ENCODE peak calls at places on chromosomes 12 and 14, in nine cellular contexts. One of them, this sample, is unnamed.

GRCh38 chr12:132211326-132211725 is 67.1 kb downstream of the NOC4L start:
- DNase-seq in gastrocnemius medialis: no peak
- DNase-seq in nephron progenitor cell: no peak
- DNase-seq in right atrium auricular region: no peak
- DNase-seq in progenitor cell of endocrine pancreas: no peak
- DNase-seq in B cell: no peak
- DNase-seq in astrocyte of the cerebellum: no peak
- DNase-seq in HCT116: no peak
- DNase-seq in activated B cell treated with CpG ODN at 0.5 μM for 24 hours: no peak
- DNase-seq in this sample: no peak

GRCh38 chr12:106235770-106236169 is 12.1 kb downstream of the CKAP4 start:
- DNase-seq in gastrocnemius medialis: no peak
- DNase-seq in nephron progenitor cell: no peak
- DNase-seq in right atrium auricular region: no peak
- DNase-seq in progenitor cell of endocrine pancreas: no peak
- DNase-seq in B cell: no peak
- DNase-seq in astrocyte of the cerebellum: no peak
- DNase-seq in HCT116: no peak
- DNase-seq in activated B cell treated with CpG ODN at 0.5 μM for 24 hours: no peak
- DNase-seq in this sample: no peak

GRCh38 chr14:77988966-77989365 is 181.2 kb upstream of the NRXN3 start:
- DNase-seq in gastrocnemius medialis: peak
- DNase-seq in nephron progenitor cell: no peak
- DNase-seq in right atrium auricular region: peak
- DNase-seq in progenitor cell of endocrine pancreas: no peak
- DNase-seq in B cell: no peak
- DNase-seq in astrocyte of the cerebellum: peak
- DNase-seq in HCT116: no peak
- DNase-seq in activated B cell treated with CpG ODN at 0.5 μM for 24 hours: no peak
- DNase-seq in this sample: no peak

GRCh38 chr12:120367252-120367923 is 1.6 kb downstream of the MSI1 start:
- DNase-seq in gastrocnemius medialis: no peak
- DNase-seq in nephron progenitor cell: peak
- DNase-seq in right atrium auricular region: no peak
- DNase-seq in progenitor cell of endocrine pancreas: no peak
- DNase-seq in B cell: no peak
- DNase-seq in astrocyte of the cerebellum: no peak
- DNase-seq in HCT116: no peak
- DNase-seq in activated B cell treated with CpG ODN at 0.5 μM for 24 hours: no peak
- DNase-seq in this sample: peak

GRCh38 chr12:85642288-85642687 is 193.9 kb downstream of the RASSF9 start:
- DNase-seq in gastrocnemius medialis: no peak
- DNase-seq in nephron progenitor cell: no peak
- DNase-seq in right atrium auricular region: no peak
- DNase-seq in progenitor cell of endocrine pancreas: no peak
- DNase-seq in B cell: no peak
- DNase-seq in astrocyte of the cerebellum: no peak
- DNase-seq in HCT116: no peak
- DNase-seq in activated B cell treated with CpG ODN at 0.5 μM for 24 hours: no peak
- DNase-seq in this sample: no peak

GRCh38 chr14:69701269-69701668 is 65.7 kb upstream of the SRSF5 start:
- DNase-seq in gastrocnemius medialis: no peak
- DNase-seq in nephron progenitor cell: no peak
- DNase-seq in right atrium auricular region: no peak
- DNase-seq in progenitor cell of endocrine pancreas: no peak
- DNase-seq in B cell: no peak
- DNase-seq in astrocyte of the cerebellum: no peak
- DNase-seq in HCT116: no peak
- DNase-seq in activated B cell treated with CpG ODN at 0.5 μM for 24 hours: no peak
- DNase-seq in this sample: no peak

GRCh38 chr14:60721331-60722162 is 2.6 kb downstream of the SIX4 start:
- DNase-seq in gastrocnemius medialis: peak
- DNase-seq in nephron progenitor cell: peak
- DNase-seq in right atrium auricular region: no peak
- DNase-seq in progenitor cell of endocrine pancreas: peak
- DNase-seq in B cell: peak
- DNase-seq in astrocyte of the cerebellum: no peak
- DNase-seq in HCT116: peak
- DNase-seq in activated B cell treated with CpG ODN at 0.5 μM for 24 hours: peak
- DNase-seq in this sample: peak

GRCh38 chr12:22609501-22609900 is 15.5 kb upstream of the ETNK1 start:
- DNase-seq in gastrocnemius medialis: no peak
- DNase-seq in nephron progenitor cell: no peak
- DNase-seq in right atrium auricular region: no peak
- DNase-seq in progenitor cell of endocrine pancreas: no peak
- DNase-seq in B cell: no peak
- DNase-seq in astrocyte of the cerebellum: no peak
- DNase-seq in HCT116: no peak
- DNase-seq in activated B cell treated with CpG ODN at 0.5 μM for 24 hours: no peak
- DNase-seq in this sample: no peak

GRCh38 chr12:53190108-53190729 is 9.5 kb upstream of the CSAD start:
- DNase-seq in gastrocnemius medialis: peak
- DNase-seq in nephron progenitor cell: peak
- DNase-seq in right atrium auricular region: no peak
- DNase-seq in progenitor cell of endocrine pancreas: peak
- DNase-seq in B cell: peak
- DNase-seq in astrocyte of the cerebellum: peak
- DNase-seq in HCT116: peak
- DNase-seq in activated B cell treated with CpG ODN at 0.5 μM for 24 hours: no peak
- DNase-seq in this sample: peak

GRCh38 chr12:27823038-27823437 is 43.0 kb upstream of the MANSC4 start:
- DNase-seq in gastrocnemius medialis: no peak
- DNase-seq in nephron progenitor cell: no peak
- DNase-seq in right atrium auricular region: no peak
- DNase-seq in progenitor cell of endocrine pancreas: no peak
- DNase-seq in B cell: no peak
- DNase-seq in astrocyte of the cerebellum: no peak
- DNase-seq in HCT116: no peak
- DNase-seq in activated B cell treated with CpG ODN at 0.5 μM for 24 hours: no peak
- DNase-seq in this sample: no peak

GRCh38 chr14:52131640-52132320 is 62.9 kb upstream of the NID2 start:
- DNase-seq in gastrocnemius medialis: peak
- DNase-seq in nephron progenitor cell: peak
- DNase-seq in right atrium auricular region: peak
- DNase-seq in progenitor cell of endocrine pancreas: peak
- DNase-seq in B cell: peak
- DNase-seq in astrocyte of the cerebellum: peak
- DNase-seq in HCT116: peak
- DNase-seq in activated B cell treated with CpG ODN at 0.5 μM for 24 hours: no peak
- DNase-seq in this sample: peak

GRCh38 chr14:75273272-75274044 is 5.2 kb upstream of the FOS start:
- DNase-seq in gastrocnemius medialis: no peak
- DNase-seq in nephron progenitor cell: no peak
- DNase-seq in right atrium auricular region: no peak
- DNase-seq in progenitor cell of endocrine pancreas: no peak
- DNase-seq in B cell: no peak
- DNase-seq in astrocyte of the cerebellum: no peak
- DNase-seq in HCT116: no peak
- DNase-seq in activated B cell treated with CpG ODN at 0.5 μM for 24 hours: no peak
- DNase-seq in this sample: no peak

GRCh38 chr14:50520947-50521815 is 11.2 kb downstream of the MAP4K5 start:
- DNase-seq in gastrocnemius medialis: no peak
- DNase-seq in nephron progenitor cell: no peak
- DNase-seq in right atrium auricular region: no peak
- DNase-seq in progenitor cell of endocrine pancreas: no peak
- DNase-seq in B cell: no peak
- DNase-seq in astrocyte of the cerebellum: peak
- DNase-seq in HCT116: peak
- DNase-seq in activated B cell treated with CpG ODN at 0.5 μM for 24 hours: no peak
- DNase-seq in this sample: no peak

GRCh38 chr12:116142936-116143882 is 134.3 kb downstream of the MED13L start:
- DNase-seq in gastrocnemius medialis: no peak
- DNase-seq in nephron progenitor cell: no peak
- DNase-seq in right atrium auricular region: no peak
- DNase-seq in progenitor cell of endocrine pancreas: no peak
- DNase-seq in B cell: no peak
- DNase-seq in astrocyte of the cerebellum: no peak
- DNase-seq in HCT116: no peak
- DNase-seq in activated B cell treated with CpG ODN at 0.5 μM for 24 hours: no peak
- DNase-seq in this sample: no peak

GRCh38 chr14:88241810-88242209 is 81.3 kb downstream of the KCNK10 start:
- DNase-seq in gastrocnemius medialis: no peak
- DNase-seq in nephron progenitor cell: no peak
- DNase-seq in right atrium auricular region: no peak
- DNase-seq in progenitor cell of endocrine pancreas: no peak
- DNase-seq in B cell: no peak
- DNase-seq in astrocyte of the cerebellum: no peak
- DNase-seq in HCT116: no peak
- DNase-seq in activated B cell treated with CpG ODN at 0.5 μM for 24 hours: no peak
- DNase-seq in this sample: no peak

GRCh38 chr14:53655080-53655785 is 301.4 kb downstream of the BMP4 start:
- DNase-seq in gastrocnemius medialis: no peak
- DNase-seq in nephron progenitor cell: peak
- DNase-seq in right atrium auricular region: no peak
- DNase-seq in progenitor cell of endocrine pancreas: no peak
- DNase-seq in B cell: no peak
- DNase-seq in astrocyte of the cerebellum: no peak
- DNase-seq in HCT116: no peak
- DNase-seq in activated B cell treated with CpG ODN at 0.5 μM for 24 hours: no peak
- DNase-seq in this sample: no peak

GRCh38 chr12:77891531-77892147 is 60.9 kb downstream of the NAV3 start:
- DNase-seq in gastrocnemius medialis: no peak
- DNase-seq in nephron progenitor cell: no peak
- DNase-seq in right atrium auricular region: no peak
- DNase-seq in progenitor cell of endocrine pancreas: no peak
- DNase-seq in B cell: no peak
- DNase-seq in astrocyte of the cerebellum: no peak
- DNase-seq in HCT116: no peak
- DNase-seq in activated B cell treated with CpG ODN at 0.5 μM for 24 hours: no peak
- DNase-seq in this sample: no peak

GRCh38 chr14:21300892-21301291 is 21.0 kb downstream of the RPGRIP1 start:
- DNase-seq in gastrocnemius medialis: no peak
- DNase-seq in nephron progenitor cell: peak
- DNase-seq in right atrium auricular region: no peak
- DNase-seq in progenitor cell of endocrine pancreas: peak
- DNase-seq in B cell: peak
- DNase-seq in astrocyte of the cerebellum: no peak
- DNase-seq in HCT116: no peak
- DNase-seq in activated B cell treated with CpG ODN at 0.5 μM for 24 hours: peak
- DNase-seq in this sample: peak
- TF ChIP-seq CTCF in gastrocnemius medialis: no peak
- TF ChIP-seq CTCF in nephron progenitor cell: no peak
- TF ChIP-seq CTCF in right atrium auricular region: peak
- TF ChIP-seq CTCF in progenitor cell of endocrine pancreas: peak
- TF ChIP-seq CTCF in B cell: no peak
- TF ChIP-seq CTCF in astrocyte of the cerebellum: no peak
- TF ChIP-seq CTCF in HCT116: no peak
- TF ChIP-seq CTCF in activated B cell treated with CpG ODN at 0.5 μM for 24 hours: no peak
- TF ChIP-seq CTCF in this sample: no peak

GRCh38 chr14:25436906-25437305 is 387.0 kb upstream of the STXBP6 start:
- DNase-seq in gastrocnemius medialis: no peak
- DNase-seq in nephron progenitor cell: no peak
- DNase-seq in right atrium auricular region: no peak
- DNase-seq in progenitor cell of endocrine pancreas: no peak
- DNase-seq in B cell: no peak
- DNase-seq in astrocyte of the cerebellum: no peak
- DNase-seq in HCT116: no peak
- DNase-seq in activated B cell treated with CpG ODN at 0.5 μM for 24 hours: no peak
- DNase-seq in this sample: no peak

GRCh38 chr14:25430808-25431207 is 380.9 kb upstream of the STXBP6 start:
- DNase-seq in gastrocnemius medialis: no peak
- DNase-seq in nephron progenitor cell: no peak
- DNase-seq in right atrium auricular region: no peak
- DNase-seq in progenitor cell of endocrine pancreas: no peak
- DNase-seq in B cell: no peak
- DNase-seq in astrocyte of the cerebellum: no peak
- DNase-seq in HCT116: no peak
- DNase-seq in activated B cell treated with CpG ODN at 0.5 μM for 24 hours: no peak
- DNase-seq in this sample: no peak

GRCh38 chr14:25431211-25432076 is 381.5 kb upstream of the STXBP6 start:
- DNase-seq in gastrocnemius medialis: no peak
- DNase-seq in nephron progenitor cell: peak
- DNase-seq in right atrium auricular region: no peak
- DNase-seq in progenitor cell of endocrine pancreas: peak
- DNase-seq in B cell: no peak
- DNase-seq in astrocyte of the cerebellum: no peak
- DNase-seq in HCT116: no peak
- DNase-seq in activated B cell treated with CpG ODN at 0.5 μM for 24 hours: no peak
- DNase-seq in this sample: peak
- TF ChIP-seq CTCF in gastrocnemius medialis: no peak
- TF ChIP-seq CTCF in nephron progenitor cell: peak
- TF ChIP-seq CTCF in right atrium auricular region: no peak
- TF ChIP-seq CTCF in progenitor cell of endocrine pancreas: peak
- TF ChIP-seq CTCF in B cell: no peak
- TF ChIP-seq CTCF in astrocyte of the cerebellum: no peak
- TF ChIP-seq CTCF in HCT116: no peak
- TF ChIP-seq CTCF in activated B cell treated with CpG ODN at 0.5 μM for 24 hours: no peak
- TF ChIP-seq CTCF in this sample: peak

GRCh38 chr12:48031135-48031960 is 27.1 kb upstream of the COL2A1 start:
- DNase-seq in gastrocnemius medialis: no peak
- DNase-seq in nephron progenitor cell: no peak
- DNase-seq in right atrium auricular region: no peak
- DNase-seq in progenitor cell of endocrine pancreas: no peak
- DNase-seq in B cell: no peak
- DNase-seq in astrocyte of the cerebellum: no peak
- DNase-seq in HCT116: no peak
- DNase-seq in activated B cell treated with CpG ODN at 0.5 μM for 24 hours: no peak
- DNase-seq in this sample: no peak
- TF ChIP-seq CTCF in gastrocnemius medialis: no peak
- TF ChIP-seq CTCF in nephron progenitor cell: no peak
- TF ChIP-seq CTCF in right atrium auricular region: no peak
- TF ChIP-seq CTCF in progenitor cell of endocrine pancreas: no peak
- TF ChIP-seq CTCF in B cell: no peak
- TF ChIP-seq CTCF in astrocyte of the cerebellum: no peak
- TF ChIP-seq CTCF in HCT116: no peak
- TF ChIP-seq CTCF in activated B cell treated with CpG ODN at 0.5 μM for 24 hours: no peak
- TF ChIP-seq CTCF in this sample: no peak

GRCh38 chr14:104973215-104974145 is 4.7 kb downstream of the AHNAK2 start:
- DNase-seq in gastrocnemius medialis: peak
- DNase-seq in nephron progenitor cell: peak
- DNase-seq in right atrium auricular region: peak
- DNase-seq in progenitor cell of endocrine pancreas: no peak
- DNase-seq in B cell: no peak
- DNase-seq in astrocyte of the cerebellum: peak
- DNase-seq in HCT116: peak
- DNase-seq in activated B cell treated with CpG ODN at 0.5 μM for 24 hours: no peak
- DNase-seq in this sample: no peak

GRCh38 chr14:104971447-104972240 is 6.5 kb downstream of the AHNAK2 start:
- DNase-seq in gastrocnemius medialis: no peak
- DNase-seq in nephron progenitor cell: no peak
- DNase-seq in right atrium auricular region: no peak
- DNase-seq in progenitor cell of endocrine pancreas: no peak
- DNase-seq in B cell: no peak
- DNase-seq in astrocyte of the cerebellum: no peak
- DNase-seq in HCT116: no peak
- DNase-seq in activated B cell treated with CpG ODN at 0.5 μM for 24 hours: no peak
- DNase-seq in this sample: no peak

GRCh38 chr14:104970231-104971068 is 7.7 kb downstream of the AHNAK2 start:
- DNase-seq in gastrocnemius medialis: peak
- DNase-seq in nephron progenitor cell: no peak
- DNase-seq in right atrium auricular region: peak
- DNase-seq in progenitor cell of endocrine pancreas: no peak
- DNase-seq in B cell: no peak
- DNase-seq in astrocyte of the cerebellum: peak
- DNase-seq in HCT116: peak
- DNase-seq in activated B cell treated with CpG ODN at 0.5 μM for 24 hours: no peak
- DNase-seq in this sample: no peak

GRCh38 chr14:104974146-104974541 is 4.0 kb downstream of the AHNAK2 start:
- DNase-seq in gastrocnemius medialis: no peak
- DNase-seq in nephron progenitor cell: no peak
- DNase-seq in right atrium auricular region: no peak
- DNase-seq in progenitor cell of endocrine pancreas: no peak
- DNase-seq in B cell: no peak
- DNase-seq in astrocyte of the cerebellum: no peak
- DNase-seq in HCT116: no peak
- DNase-seq in activated B cell treated with CpG ODN at 0.5 μM for 24 hours: no peak
- DNase-seq in this sample: no peak

GRCh38 chr14:104972301-104973211 is 5.6 kb downstream of the AHNAK2 start:
- DNase-seq in gastrocnemius medialis: peak
- DNase-seq in nephron progenitor cell: no peak
- DNase-seq in right atrium auricular region: no peak
- DNase-seq in progenitor cell of endocrine pancreas: no peak
- DNase-seq in B cell: no peak
- DNase-seq in astrocyte of the cerebellum: no peak
- DNase-seq in HCT116: peak
- DNase-seq in activated B cell treated with CpG ODN at 0.5 μM for 24 hours: no peak
- DNase-seq in this sample: no peak
- TF ChIP-seq CTCF in gastrocnemius medialis: no peak
- TF ChIP-seq CTCF in nephron progenitor cell: no peak
- TF ChIP-seq CTCF in right atrium auricular region: no peak
- TF ChIP-seq CTCF in progenitor cell of endocrine pancreas: no peak
- TF ChIP-seq CTCF in B cell: no peak
- TF ChIP-seq CTCF in astrocyte of the cerebellum: no peak
- TF ChIP-seq CTCF in HCT116: no peak
- TF ChIP-seq CTCF in activated B cell treated with CpG ODN at 0.5 μM for 24 hours: no peak
- TF ChIP-seq CTCF in this sample: no peak

This sample was measured in neural crest cell.